ENCODE peak calls at places on chromosomes 12 and 14, in eight cellular contexts. One of them, this sample, is unnamed.

GRCh38 chr14:29800961-29801360 is 126.7 kb downstream of the PRKD1 start:
- DNase-seq in neural progenitor cell: no peak
- DNase-seq in progenitor cell of endocrine pancreas: no peak
- DNase-seq in CD14-positive monocyte: no peak
- DNase-seq in GM13977: no peak
- DNase-seq in HCT116: no peak
- DNase-seq in GM20000: no peak
- DNase-seq in body of pancreas: no peak
- DNase-seq in this sample: no peak

GRCh38 chr14:98984719-98985041 is 287.3 kb downstream of the BCL11B start:
- DNase-seq in body of pancreas: no peak
- DNase-seq in HCT116: no peak
- DNase-seq in GM13977: no peak
- DNase-seq in CD14-positive monocyte: no peak
- DNase-seq in progenitor cell of endocrine pancreas: no peak
- DNase-seq in neural progenitor cell: no peak
- DNase-seq in GM20000: no peak
- DNase-seq in this sample: no peak

GRCh38 chr12:113946175-113946574 is 19.9 kb downstream of the RBM19 start:
- DNase-seq in GM20000: no peak
- DNase-seq in CD14-positive monocyte: no peak
- DNase-seq in body of pancreas: no peak
- DNase-seq in neural progenitor cell: no peak
- DNase-seq in progenitor cell of endocrine pancreas: no peak
- DNase-seq in HCT116: no peak
- DNase-seq in GM13977: no peak
- DNase-seq in this sample: no peak

GRCh38 chr12:19846561-19846960 is 407.3 kb downstream of the AEBP2 start:
- DNase-seq in body of pancreas: no peak
- DNase-seq in CD14-positive monocyte: no peak
- DNase-seq in GM13977: no peak
- DNase-seq in progenitor cell of endocrine pancreas: no peak
- DNase-seq in neural progenitor cell: no peak
- DNase-seq in HCT116: no peak
- DNase-seq in GM20000: no peak
- DNase-seq in this sample: peak; percentile 64

GRCh38 chr12:49055978-49056754 is 4.4 kb downstream of the KMT2D start:
- DNase-seq in HCT116: peak; percentile 35
- DNase-seq in GM13977: peak; percentile 91
- DNase-seq in GM20000: peak; percentile 90
- DNase-seq in CD14-positive monocyte: peak; percentile 88
- DNase-seq in neural progenitor cell: peak; percentile 68
- DNase-seq in progenitor cell of endocrine pancreas: no peak
- DNase-seq in body of pancreas: peak; percentile 60
- DNase-seq in this sample: peak; percentile 57

GRCh38 chr12:67080637-67081036 is 188.5 kb upstream of the CAND1 start:
- DNase-seq in body of pancreas: no peak
- DNase-seq in CD14-positive monocyte: no peak
- DNase-seq in GM13977: no peak
- DNase-seq in progenitor cell of endocrine pancreas: no peak
- DNase-seq in HCT116: no peak
- DNase-seq in neural progenitor cell: no peak
- DNase-seq in GM20000: no peak
- DNase-seq in this sample: no peak

GRCh38 chr12:50222275-50222783 is 55.2 kb upstream of the CERS5 start:
- DNase-seq in GM20000: peak; percentile 51
- DNase-seq in neural progenitor cell: peak; percentile 59
- DNase-seq in body of pancreas: peak; percentile 24
- DNase-seq in progenitor cell of endocrine pancreas: no peak
- DNase-seq in CD14-positive monocyte: no peak
- DNase-seq in GM13977: peak; percentile 45
- DNase-seq in HCT116: peak; percentile 52
- DNase-seq in this sample: peak; percentile 85

GRCh38 chr14:102159841-102160240 is 20.1 kb downstream of the WDR20 start:
- DNase-seq in progenitor cell of endocrine pancreas: no peak
- DNase-seq in HCT116: no peak
- DNase-seq in body of pancreas: no peak
- DNase-seq in GM20000: no peak
- DNase-seq in neural progenitor cell: no peak
- DNase-seq in CD14-positive monocyte: no peak
- DNase-seq in GM13977: no peak
- DNase-seq in this sample: no peak

GRCh38 chr14:39266871-39267591 is 33.3 kb downstream of the MIA2 start:
- DNase-seq in progenitor cell of endocrine pancreas: peak; percentile 62
- DNase-seq in HCT116: peak; percentile 85
- DNase-seq in body of pancreas: peak; percentile 81
- DNase-seq in GM13977: peak; percentile 84
- DNase-seq in neural progenitor cell: peak; percentile 81
- DNase-seq in GM20000: peak; percentile 86
- DNase-seq in CD14-positive monocyte: peak; percentile 77
- DNase-seq in this sample: peak; percentile 89

GRCh38 chr12:80681-81190 is 14.2 kb downstream of the IQSEC3 start:
- DNase-seq in HCT116: no peak
- DNase-seq in neural progenitor cell: no peak
- DNase-seq in CD14-positive monocyte: no peak
- DNase-seq in GM20000: no peak
- DNase-seq in GM13977: no peak
- DNase-seq in body of pancreas: no peak
- DNase-seq in progenitor cell of endocrine pancreas: no peak
- DNase-seq in this sample: no peak

GRCh38 chr12:52208424-52209165 is 16.8 kb upstream of the KRT80 start:
- DNase-seq in body of pancreas: peak; percentile 16
- DNase-seq in GM20000: no peak
- DNase-seq in progenitor cell of endocrine pancreas: no peak
- DNase-seq in CD14-positive monocyte: peak; percentile 47
- DNase-seq in neural progenitor cell: no peak
- DNase-seq in HCT116: no peak
- DNase-seq in GM13977: no peak
- DNase-seq in this sample: no peak

GRCh38 chr14:24224618-24225071 is 7.5 kb downstream of the NEDD8 start:
- DNase-seq in GM13977: no peak
- DNase-seq in neural progenitor cell: no peak
- DNase-seq in CD14-positive monocyte: no peak
- DNase-seq in progenitor cell of endocrine pancreas: no peak
- DNase-seq in HCT116: no peak
- DNase-seq in body of pancreas: no peak
- DNase-seq in GM20000: no peak
- DNase-seq in this sample: peak; percentile 54

GRCh38 chr14:92540472-92541048 is 27.0 kb downstream of the RIN3 start:
- DNase-seq in GM20000: no peak
- DNase-seq in neural progenitor cell: no peak
- DNase-seq in body of pancreas: peak; percentile 82
- DNase-seq in GM13977: no peak
- DNase-seq in HCT116: peak; percentile 59
- DNase-seq in progenitor cell of endocrine pancreas: no peak
- DNase-seq in CD14-positive monocyte: peak; percentile 66
- DNase-seq in this sample: peak; percentile 99

GRCh38 chr12:128075332-128075731 is 191.6 kb upstream of the TMEM132C start:
- DNase-seq in GM13977: no peak
- DNase-seq in HCT116: no peak
- DNase-seq in neural progenitor cell: no peak
- DNase-seq in GM20000: no peak
- DNase-seq in CD14-positive monocyte: no peak
- DNase-seq in progenitor cell of endocrine pancreas: no peak
- DNase-seq in body of pancreas: no peak
- DNase-seq in this sample: no peak

GRCh38 chr12:27331299-27331926 is 1.2 kb upstream of the BMAL2 start:
- DNase-seq in GM13977: peak; percentile 76
- DNase-seq in GM20000: peak; percentile 74
- DNase-seq in progenitor cell of endocrine pancreas: no peak
- DNase-seq in body of pancreas: no peak
- DNase-seq in neural progenitor cell: no peak
- DNase-seq in HCT116: peak; percentile 66
- DNase-seq in CD14-positive monocyte: peak; percentile 46
- DNase-seq in this sample: peak; percentile 94

GRCh38 chr12:106681210-106681609 is 93.3 kb upstream of the RIC8B start:
- DNase-seq in progenitor cell of endocrine pancreas: no peak
- DNase-seq in GM13977: no peak
- DNase-seq in CD14-positive monocyte: no peak
- DNase-seq in body of pancreas: no peak
- DNase-seq in GM20000: no peak
- DNase-seq in neural progenitor cell: peak; percentile 16
- DNase-seq in HCT116: no peak
- DNase-seq in this sample: no peak

GRCh38 chr14:75306917-75307699 is 28.5 kb downstream of the FOS start:
- DNase-seq in CD14-positive monocyte: no peak
- DNase-seq in progenitor cell of endocrine pancreas: no peak
- DNase-seq in body of pancreas: no peak
- DNase-seq in GM20000: peak; percentile 56
- DNase-seq in GM13977: peak; percentile 58
- DNase-seq in HCT116: peak; percentile 26
- DNase-seq in neural progenitor cell: peak; percentile 39
- DNase-seq in this sample: peak; percentile 57

DNA sequence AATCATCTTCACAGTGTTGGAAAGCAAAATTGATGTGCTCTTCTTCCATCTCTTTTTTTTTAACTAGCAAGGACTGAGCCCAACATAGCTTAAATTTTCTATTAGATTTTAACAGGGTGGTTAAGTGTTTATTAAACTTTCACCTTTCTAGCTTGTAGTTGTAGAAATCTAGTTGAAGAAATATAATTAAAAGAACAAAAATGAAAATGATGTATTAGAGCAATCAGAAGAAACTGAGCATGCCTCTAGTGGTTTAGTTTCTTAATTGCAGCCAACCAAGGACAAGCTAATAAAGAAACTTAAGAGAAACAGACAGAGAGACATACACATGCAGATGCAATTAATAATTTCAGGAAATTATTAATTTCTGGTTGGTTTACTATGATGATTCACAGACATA is 673.0 kb upstream of the LMO3 start:
- DNase-seq in HCT116: no peak
- DNase-seq in CD14-positive monocyte: no peak
- DNase-seq in GM13977: no peak
- DNase-seq in body of pancreas: no peak
- DNase-seq in neural progenitor cell: no peak
- DNase-seq in progenitor cell of endocrine pancreas: no peak
- DNase-seq in GM20000: no peak
- DNase-seq in this sample: peak; percentile 8
- TF ChIP-seq CTCF in HCT116: peak; percentile 35
- TF ChIP-seq CTCF in CD14-positive monocyte: no peak
- TF ChIP-seq CTCF in GM13977: no peak
- TF ChIP-seq CTCF in body of pancreas: no peak
- TF ChIP-seq CTCF in neural progenitor cell: peak; percentile 55
- TF ChIP-seq CTCF in progenitor cell of endocrine pancreas: peak; percentile 72
- TF ChIP-seq CTCF in GM20000: no peak
- TF ChIP-seq CTCF in this sample: no peak

GRCh38 chr12:13223176-13223806 is 26.8 kb downstream of the EMP1 start:
- DNase-seq in GM20000: no peak
- DNase-seq in progenitor cell of endocrine pancreas: no peak
- DNase-seq in neural progenitor cell: no peak
- DNase-seq in CD14-positive monocyte: no peak
- DNase-seq in GM13977: no peak
- DNase-seq in HCT116: no peak
- DNase-seq in body of pancreas: no peak
- DNase-seq in this sample: peak; percentile 92
- TF ChIP-seq CTCF in GM20000: no peak
- TF ChIP-seq CTCF in progenitor cell of endocrine pancreas: no peak
- TF ChIP-seq CTCF in neural progenitor cell: no peak
- TF ChIP-seq CTCF in CD14-positive monocyte: no peak
- TF ChIP-seq CTCF in GM13977: no peak
- TF ChIP-seq CTCF in HCT116: no peak
- TF ChIP-seq CTCF in body of pancreas: no peak
- TF ChIP-seq CTCF in this sample: no peak

DNA sequence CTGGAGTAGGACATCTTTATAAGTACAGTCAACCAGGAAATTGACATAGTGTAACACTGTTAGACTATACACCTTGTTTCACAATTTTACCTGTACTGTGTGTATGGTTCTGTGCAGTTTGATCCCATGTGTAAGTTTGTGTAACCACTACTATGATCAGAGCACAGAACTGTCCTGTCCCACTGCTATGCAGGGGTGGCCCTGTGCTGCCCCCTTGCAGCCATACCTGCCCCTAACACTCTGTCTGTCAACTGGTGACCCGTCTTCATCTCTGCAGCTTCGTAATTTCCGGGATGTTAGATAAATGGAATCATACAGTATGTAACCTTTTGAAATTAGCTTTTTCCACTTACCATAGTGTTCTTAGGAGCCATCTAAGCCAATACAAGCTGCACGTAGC is 58.7 kb upstream of the RD3L start:
- DNase-seq in CD14-positive monocyte: no peak
- DNase-seq in progenitor cell of endocrine pancreas: no peak
- DNase-seq in GM20000: no peak
- DNase-seq in HCT116: peak; percentile 12
- DNase-seq in body of pancreas: no peak
- DNase-seq in GM13977: no peak
- DNase-seq in neural progenitor cell: peak; percentile 48
- DNase-seq in this sample: peak; percentile 4
- TF ChIP-seq CTCF in CD14-positive monocyte: peak; percentile 28
- TF ChIP-seq CTCF in progenitor cell of endocrine pancreas: peak; percentile 46
- TF ChIP-seq CTCF in GM20000: no peak
- TF ChIP-seq CTCF in HCT116: peak; percentile 64
- TF ChIP-seq CTCF in body of pancreas: no peak
- TF ChIP-seq CTCF in GM13977: peak; percentile 24
- TF ChIP-seq CTCF in neural progenitor cell: peak; percentile 63
- TF ChIP-seq CTCF in this sample: no peak

DNA sequence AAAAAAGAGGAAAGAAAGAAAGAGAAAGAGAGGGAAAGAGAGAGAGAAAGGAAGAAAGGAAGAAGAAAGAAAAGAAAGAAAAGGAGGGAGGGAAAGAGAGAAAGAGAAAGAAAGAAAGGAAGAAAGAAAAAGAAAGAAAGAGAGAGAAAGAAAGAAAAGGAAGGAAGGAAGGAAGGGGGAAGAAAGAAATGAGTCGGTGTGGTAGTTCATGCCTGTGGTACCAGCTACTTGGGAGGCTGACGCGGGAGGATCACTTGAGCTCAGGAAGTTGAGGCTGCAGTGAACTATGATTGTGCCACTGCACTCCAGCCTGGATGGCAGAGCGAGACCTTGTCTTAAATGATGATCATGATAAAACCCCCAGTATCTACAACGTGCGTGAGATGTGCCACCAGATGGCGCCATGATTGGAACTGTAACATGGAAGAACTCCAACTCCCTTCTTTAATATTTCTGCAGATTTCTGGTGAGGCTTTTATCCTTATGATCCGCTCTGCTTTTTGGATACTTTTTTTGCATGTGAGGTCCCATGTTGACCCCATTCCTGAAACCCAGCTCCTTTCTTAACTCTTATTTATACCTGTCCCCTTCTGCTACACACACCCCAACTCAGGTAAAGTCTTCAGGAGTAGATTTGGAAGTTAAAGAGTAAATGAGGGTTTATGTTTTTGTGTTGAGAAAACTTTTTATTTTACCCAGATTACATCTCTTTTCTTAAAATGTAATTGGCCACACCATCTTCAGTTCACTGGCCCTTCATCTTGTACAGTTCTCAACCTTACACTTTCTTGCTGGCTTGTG is 25.6 kb downstream of the RNASE10 start:
- DNase-seq in body of pancreas: peak; percentile 60
- DNase-seq in HCT116: peak; percentile 78
- DNase-seq in progenitor cell of endocrine pancreas: peak; percentile 16
- DNase-seq in GM20000: peak; percentile 59
- DNase-seq in CD14-positive monocyte: no peak
- DNase-seq in neural progenitor cell: peak; percentile 86
- DNase-seq in GM13977: peak; percentile 62
- DNase-seq in this sample: peak; percentile 80
- TF ChIP-seq CTCF in body of pancreas: peak; percentile 47
- TF ChIP-seq CTCF in HCT116: peak; percentile 80
- TF ChIP-seq CTCF in progenitor cell of endocrine pancreas: peak; percentile 69
- TF ChIP-seq CTCF in GM20000: peak; percentile 56
- TF ChIP-seq CTCF in CD14-positive monocyte: peak; percentile 69
- TF ChIP-seq CTCF in neural progenitor cell: peak; percentile 83
- TF ChIP-seq CTCF in GM13977: peak; percentile 83
- TF ChIP-seq CTCF in this sample: peak; percentile 44